ENCODE peak calls at places on chromosomes 16 and 17, in four cellular contexts. Y is AG04450, M is progenitor cell of endocrine pancreas, D is H54. U is an unnamed sample.

GRCh38 chr17:37118738-37119137 is 170.0 kb downstream of the AATF start:
- DNase-seq in Y (no peak), M (no peak), D (no peak), U (no peak)

GRCh38 chr17:41976142-41976768 is 9.7 kb downstream of the CNP start:
- DNase-seq in Y (no peak), M (no peak), D (no peak), U (no peak)

GRCh38 chr16:49049191-49049590 is 232.4 kb downstream of the CBLN1 start:
- DNase-seq in Y (no peak), M (no peak), D (no peak), U (no peak)

GRCh38 chr17:66691644-66692500 is 143.0 kb upstream of the CACNG5 start:
- DNase-seq in Y (peak), M (no peak), D (no peak), U (peak)

GRCh38 chr16:70520612-70521297 is 2.6 kb downstream of the COG4 start:
- DNase-seq in Y (no peak), M (no peak), D (peak), U (no peak)

GRCh38 chr16:88481851-88482250 is 28.8 kb downstream of the ZFPM1 start:
- DNase-seq in Y (no peak), M (no peak), D (no peak), U (no peak)

GRCh38 chr17:40447148-40447644 is 3.9 kb downstream of the IGFBP4 start:
- DNase-seq in Y (no peak), M (no peak), D (no peak), U (no peak)

GRCh38 chr17:34869636-34870035 is 91.6 kb downstream of the CCT6B start:
- DNase-seq in Y (no peak), M (no peak), D (no peak), U (no peak)

GRCh38 chr17:31391496-31391949 is at the start of gene RAB11FIP4:
- DNase-seq in Y (no peak), M (no peak), D (no peak), U (no peak)

GRCh38 chr16:18039931-18040330 is 296.6 kb downstream of the NPIPA8 start:
- DNase-seq in Y (no peak), M (no peak), D (no peak), U (no peak)

GRCh38 chr16:66306366-66307150 is 59.9 kb upstream of the CDH5 start:
- DNase-seq in Y (no peak), M (no peak), D (no peak), U (no peak)

GRCh38 chr16:56851671-56852400 is 13.2 kb upstream of the SLC12A3 start:
- DNase-seq in Y (no peak), M (no peak), D (no peak), U (no peak)

GRCh38 chr17:66426397-66427033 is 124.1 kb downstream of the PRKCA start:
- DNase-seq in Y (no peak), M (no peak), D (no peak), U (no peak)

GRCh38 chr16:52861614-52862022 is 191.1 kb downstream of the CHD9NB start:
- DNase-seq in Y (no peak), M (peak), D (no peak), U (no peak)

GRCh38 chr16:1708083-1708767 is 2.2 kb downstream of the MAPK8IP3 start:
- DNase-seq in Y (no peak), M (no peak), D (no peak), U (no peak)

GRCh38 chr16:72241930-72242329 is 70.0 kb upstream of the PMFBP1 start:
- DNase-seq in Y (peak), M (no peak), D (peak), U (no peak)

GRCh38 chr17:517181-517580 is 164.6 kb upstream of the RPH3AL start:
- DNase-seq in Y (no peak), M (no peak), D (no peak), U (no peak)

GRCh38 chr16:23436992-23437391 is 16.0 kb downstream of the COG7 start:
- DNase-seq in Y (no peak), M (no peak), D (no peak), U (no peak)

GRCh38 chr16:88282221-88283041 is 100.3 kb upstream of the ZNF469 start:
- DNase-seq in Y (peak), M (no peak), D (no peak), U (no peak)

GRCh38 chr16:11224096-11224893 is 31.7 kb downstream of the SOCS1 start:
- DNase-seq in Y (no peak), M (no peak), D (no peak), U (no peak)

GRCh38 chr17:64614266-64615011 is 47.7 kb downstream of the SMURF2 start:
- DNase-seq in Y (no peak), M (no peak), D (no peak), U (no peak)

GRCh38 chr16:9077001-9077809 is 14.2 kb upstream of the HAPSTR1 start:
- DNase-seq in Y (no peak), M (no peak), D (peak), U (no peak)

GRCh38 chr16:83305092-83305491 is 502.7 kb upstream of the HSBP1 start:
- DNase-seq in Y (peak), M (no peak), D (peak), U (no peak)

GRCh38 chr16:85544668-85545067 is 68.5 kb upstream of the GSE1 start:
- DNase-seq in Y (no peak), M (no peak), D (no peak), U (no peak)

GRCh38 chr16:85746431-85747227 is 4.3 kb downstream of the C16orf74 start:
- DNase-seq in Y (no peak), M (no peak), D (peak), U (no peak)

GRCh38 chr16:1079341-1079740 is 6.8 kb downstream of the SSTR5 start:
- DNase-seq in Y (no peak), M (no peak), D (no peak), U (no peak)

GRCh38 chr16:72620348-72620747 is 427.6 kb downstream of the ZFHX3 start:
- DNase-seq in Y (no peak), M (no peak), D (no peak), U (no peak)

GRCh38 chr16:57071840-57072541 is 20.4 kb upstream of the CPNE2 start:
- DNase-seq in Y (no peak), M (no peak), D (no peak), U (no peak)

GRCh38 chr17:6195123-6195522 is 124.9 kb downstream of the WSCD1 start:
- DNase-seq in Y (no peak), M (no peak), D (no peak), U (no peak)

GRCh38 chr17:47323382-47324223 is at the start of gene EFCAB13:
- DNase-seq in Y (peak), M (peak), D (peak), U (peak)

GRCh38 chr17:40556884-40557414 is 8.3 kb downstream of the CCR7 start:
- DNase-seq in Y (no peak), M (peak), D (no peak), U (no peak)

GRCh38 chr17:50272246-50272645 is 2.0 kb upstream of the TMEM92 start:
- DNase-seq in Y (no peak), M (no peak), D (no peak), U (no peak)

GRCh38 chr16:71896688-71897368 is 1.5 kb downstream of the IST1 start:
- DNase-seq in Y (no peak), M (no peak), D (no peak), U (no peak)

GRCh38 chr17:64255764-64256163 is 7.3 kb downstream of the TEX2 start:
- DNase-seq in Y (no peak), M (no peak), D (no peak), U (no peak)

GRCh38 chr17:76191891-76192290 is 48.4 kb downstream of the RNF157 start:
- DNase-seq in Y (no peak), M (no peak), D (no peak), U (no peak)

GRCh38 chr17:75652934-75653549 is 13.9 kb downstream of the RECQL5 start:
- DNase-seq in Y (no peak), M (no peak), D (no peak), U (no peak)

GRCh38 chr17:55159251-55159650 is 105.5 kb upstream of the HLF start:
- DNase-seq in Y (no peak), M (no peak), D (no peak), U (no peak)

GRCh38 chr17:5381542-5381941 is 37.9 kb downstream of the NUP88 start:
- DNase-seq in Y (no peak), M (no peak), D (peak), U (no peak)

GRCh38 chr16:79843145-79843544 is 242.6 kb upstream of the MAF start:
- DNase-seq in Y (no peak), M (no peak), D (no peak), U (no peak)

GRCh38 chr17:75832164-75832651 is 12.0 kb downstream of the UNC13D start:
- DNase-seq in Y (no peak), M (no peak), D (peak), U (no peak)